ENCODE peak calls at places on chromosome 5, in eight cellular contexts. S, C, Z, P, U, K, Y and N are unnamed samples. For H3K4me1, the result is how much of the 10 kb centered on the place peaks cover.

GRCh38 chr5:133868946-133869674 is 99.3 kb downstream of the C5orf15 start:
- DNase-seq in S (peak), C (peak), Z (peak), P (peak), U (peak), K (peak), Y (peak), N (no peak)

GRCh38 chr5:135944564-135944963 is 10.2 kb downstream of the LECT2 start:
- DNase-seq in S (no peak), C (no peak), Z (no peak), P (no peak), U (no peak), K (no peak), Y (no peak), N (no peak)

GRCh38 chr5:109920736-109921135 is 231.0 kb downstream of the MAN2A1 start:
- DNase-seq in S (no peak), C (no peak), Z (no peak), P (no peak), U (no peak), K (no peak), Y (no peak), N (no peak)

GRCh38 chr5:90402521-90403255 is 6.9 kb downstream of the CETN3 start:
- DNase-seq in S (no peak), C (no peak), Z (peak), P (peak), U (no peak), K (no peak), Y (no peak), N (no peak)

GRCh38 chr5:6302684-6303083 is 75.7 kb downstream of the MED10 start:
- DNase-seq in S (no peak), C (no peak), Z (peak), P (no peak), U (peak), K (no peak), Y (no peak), N (no peak)

GRCh38 chr5:172719211-172719610 is 51.8 kb downstream of the DUSP1 start:
- DNase-seq in S (no peak), C (no peak), Z (no peak), P (no peak), U (no peak), K (no peak), Y (no peak), N (no peak)

GRCh38 chr5:115343855-115344254 is 47.4 kb upstream of the CCDC112 start:
- DNase-seq in S (no peak), C (no peak), Z (peak), P (peak), U (no peak), K (no peak), Y (no peak), N (no peak)

GRCh38 chr5:106876665-106877194 is 794.0 kb downstream of the EFNA5 start:
- DNase-seq in S (no peak), C (no peak), Z (no peak), P (no peak), U (peak), K (no peak), Y (no peak), N (no peak)

GRCh38 chr5:173709145-173709544 is 92.7 kb upstream of the BOD1 start:
- DNase-seq in S (no peak), C (no peak), Z (no peak), P (no peak), U (no peak), K (no peak), Y (no peak), N (no peak)

GRCh38 chr5:16713386-16713928 is 96.7 kb upstream of the RETREG1 start:
- DNase-seq in S (no peak), C (no peak), Z (no peak), P (peak), U (peak), K (no peak), Y (no peak), N (no peak)

GRCh38 chr5:102766295-102767090 is 11.4 kb downstream of the PAM start:
- DNase-seq in S (no peak), C (no peak), Z (no peak), P (no peak), U (no peak), K (no peak), Y (no peak), N (no peak)

GRCh38 chr5:73122875-73123810 is 2.8 kb downstream of the TMEM171 start:
- DNase-seq in S (no peak), C (no peak), Z (peak), P (peak), U (peak), K (no peak), Y (no peak), N (no peak)

GRCh38 chr5:72366324-72366976 is 46.3 kb downstream of the PTCD2 start:
- DNase-seq in S (peak), C (peak), Z (peak), P (peak), U (peak), K (peak), Y (peak), N (no peak)

GRCh38 chr5:8908055-8908683 is 637.7 kb downstream of the SEMA5A start:
- DNase-seq in S (no peak), C (no peak), Z (peak), P (peak), U (peak), K (no peak), Y (no peak), N (no peak)

GRCh38 chr5:55994998-55995914 is 493 bp upstream of the IL6ST start:
- DNase-seq in S (peak), C (peak), Z (peak), P (peak), U (peak), K (peak), Y (peak), N (peak)
- TF ChIP-seq CTCF in S (no peak), C (no peak), Z (no peak), P (peak), U (no peak), K (peak), Y (no peak), N (no peak)

DNA sequence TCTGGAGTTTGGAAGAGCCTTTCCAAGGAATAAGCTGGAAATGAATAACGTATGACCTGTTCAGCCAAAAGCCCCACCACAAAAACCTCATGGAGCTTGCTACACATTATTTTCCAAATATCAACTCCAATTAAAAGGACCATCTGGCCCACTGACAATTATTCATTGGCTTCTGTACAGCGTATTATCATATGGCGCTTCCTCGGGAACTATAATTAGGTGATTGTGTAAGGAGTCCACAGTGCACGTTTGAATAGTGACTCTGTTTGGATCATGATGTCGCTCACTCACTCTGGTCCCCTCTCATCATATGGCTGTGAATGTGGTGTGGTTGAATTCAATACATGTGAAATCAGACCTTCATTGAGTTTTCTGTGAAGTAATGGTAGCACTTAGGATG is 52.1 kb downstream of the GDNF start:
- DNase-seq in S (no peak), C (no peak), Z (peak), P (no peak), U (no peak), K (no peak), Y (no peak), N (no peak)
- H3K4me3 ChIP-seq in S (no peak), C (no peak), Z (no peak), P (no peak), U (no peak), K (no peak), Y (no peak), N (no peak)

DNA sequence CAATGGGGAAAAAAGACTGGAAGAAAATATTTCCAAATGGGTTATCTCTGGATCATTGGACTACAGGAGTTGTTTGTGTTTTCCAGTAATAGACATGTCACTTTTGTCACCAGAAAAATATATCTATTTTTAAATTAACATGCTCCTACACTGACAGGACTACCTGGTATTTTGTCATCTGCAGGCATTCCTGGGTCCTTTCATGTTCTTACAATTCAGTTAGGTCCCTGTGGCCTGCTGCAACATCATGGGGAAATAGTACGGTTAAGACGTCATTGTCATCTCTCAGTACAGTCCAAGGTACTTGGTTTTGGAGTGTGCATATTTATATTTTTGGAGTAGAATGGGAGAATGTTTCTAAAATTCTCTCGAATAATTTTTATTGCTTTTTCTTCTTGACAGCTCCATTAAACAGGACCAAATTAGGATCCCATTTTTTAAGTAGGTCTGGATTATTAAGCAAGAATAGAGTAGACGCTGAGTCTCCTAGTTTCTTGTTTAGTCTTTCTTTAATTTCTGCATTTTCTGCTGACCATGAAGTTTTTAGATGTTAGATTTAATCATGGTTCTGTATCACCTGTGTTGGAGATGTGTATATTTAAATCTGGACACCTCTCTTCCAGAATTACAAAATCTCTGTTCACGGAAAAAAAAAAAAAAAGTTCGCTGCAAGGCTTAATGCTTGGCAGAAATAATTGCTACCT is 46.9 kb downstream of the SLC22A5 start:
- DNase-seq in S (no peak), C (no peak), Z (no peak), P (no peak), U (no peak), K (no peak), Y (no peak), N (no peak)
- H3K4me1 ChIP-seq in S (half or more), C (half or more), Z (half or more), P (under half), U (under half), K (under half), Y (half or more), N (half or more)

GRCh38 chr5:155027993-155028629 is 14.6 kb downstream of the KIF4B start:
- DNase-seq in S (no peak), C (no peak), Z (peak), P (no peak), U (peak), K (no peak), Y (no peak), N (no peak)
- TF ChIP-seq CTCF in S (no peak), C (no peak), Z (peak), P (no peak), U (peak), K (no peak), Y (no peak), N (no peak)

DNA sequence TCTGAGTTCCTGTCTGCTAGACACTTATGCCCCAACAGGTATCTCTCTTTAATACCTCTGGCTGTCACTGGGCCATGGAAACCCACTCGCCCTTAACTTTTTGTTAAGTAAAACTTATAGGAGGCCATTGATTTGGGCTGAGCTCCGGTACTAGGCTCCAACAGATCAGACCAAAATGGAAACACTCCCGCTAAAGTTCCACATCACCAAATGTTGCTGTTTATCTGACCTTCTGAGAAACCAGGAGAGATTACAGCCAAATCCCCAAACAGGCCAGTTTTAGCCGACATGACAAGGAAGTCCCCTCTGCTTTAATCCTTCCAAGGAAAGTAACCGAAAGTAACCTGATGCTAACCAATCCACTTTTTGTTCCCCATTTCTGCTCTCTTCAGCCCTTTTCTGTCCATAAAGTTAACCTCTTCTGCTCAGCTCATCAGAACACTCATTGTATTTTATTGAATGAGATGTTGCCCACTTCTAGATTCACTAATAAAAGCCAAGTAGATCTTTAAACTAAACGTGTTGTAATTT is 115.2 kb upstream of the LHFPL2 start:
- DNase-seq in S (no peak), C (no peak), Z (no peak), P (no peak), U (no peak), K (no peak), Y (no peak), N (no peak)
- H3K4me3 ChIP-seq in S (no peak), C (no peak), Z (no peak), P (no peak), U (no peak), K (no peak), Y (no peak), N (no peak)

DNA sequence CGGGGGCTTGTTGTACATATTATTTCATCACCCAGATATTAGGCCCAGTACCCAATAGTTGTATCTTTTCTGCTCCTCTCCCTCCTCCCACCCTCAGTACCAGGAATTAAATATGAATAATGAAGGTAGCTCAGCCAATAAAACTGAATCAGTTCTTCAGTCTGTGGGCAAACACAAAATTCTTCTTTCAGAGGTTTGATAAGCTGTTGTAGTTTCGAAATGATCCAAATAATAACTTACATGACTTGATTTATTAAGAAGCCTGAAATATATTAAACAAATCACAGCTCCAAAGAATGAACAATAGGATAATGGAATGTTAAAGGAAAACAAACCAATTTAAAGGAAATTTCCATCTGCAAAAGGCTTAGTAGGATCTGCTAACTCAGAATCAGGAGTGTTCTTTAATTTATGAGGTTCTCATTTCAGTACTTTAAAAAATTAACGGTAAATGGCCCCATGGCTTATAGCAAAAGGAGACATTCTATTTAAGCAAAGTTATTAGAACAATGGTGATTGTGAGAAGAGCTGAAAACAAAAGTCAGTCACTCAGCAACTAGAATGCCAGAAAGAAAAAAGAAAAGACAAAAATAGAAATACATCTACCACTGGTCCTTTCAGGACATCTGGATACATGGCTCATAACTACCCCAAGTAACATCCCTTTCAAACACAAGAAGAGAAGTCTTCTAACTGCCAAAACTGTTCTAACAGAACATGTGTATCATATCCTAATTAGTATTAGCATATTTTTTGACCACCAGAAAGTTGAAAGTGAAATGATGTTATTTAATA is 62.4 kb downstream of the NR3C1 start:
- DNase-seq in S (no peak), C (no peak), Z (no peak), P (peak), U (no peak), K (no peak), Y (no peak), N (no peak)
- H3K4me1 ChIP-seq in S (under half), C (under half), Z (under half), P (under half), U (under half), K (under half), Y (half or more), N (under half)